ENCODE peak calls at places on chromosomes 2 and 18, in four cellular contexts. V is H9; G is lower lobe of right lung; C is effector memory CD4-positive, alpha-beta T cell. M is an unnamed sample.
A peak's percentile ranks its signal among the peaks of the same experiment; 100 is the strongest.

GRCh38 chr2:147636238-147636887 is 208.5 kb upstream of the ACVR2A start:
- DNase-seq in V (no peak), G (no peak), C (no peak), M (no peak)

GRCh38 chr2:233349005-233349998 is 5.0 kb upstream of the DGKD start:
- DNase-seq in V (no peak), G (peak; percentile 57), C (no peak), M (peak; percentile 93)

GRCh38 chr18:26417190-26417589 is 131.2 kb downstream of the KCTD1 start:
- DNase-seq in V (no peak), G (no peak), C (no peak), M (no peak)

GRCh38 chr2:167943877-167944276 is 303.5 kb downstream of the STK39 start:
- DNase-seq in V (no peak), G (no peak), C (no peak), M (no peak)

GRCh38 chr18:11994346-11994707 is 13.0 kb downstream of the IMPA2 start:
- DNase-seq in V (no peak), G (peak; percentile 61), C (no peak), M (no peak)

GRCh38 chr2:233386382-233387041 is 32.2 kb downstream of the DGKD start:
- DNase-seq in V (no peak), G (no peak), C (no peak), M (no peak)

GRCh38 chr2:178227187-178227586 is 32.9 kb downstream of the OSBPL6 start:
- DNase-seq in V (no peak), G (no peak), C (no peak), M (no peak)

GRCh38 chr2:109558076-109558882 is 55.5 kb downstream of the SEPTIN10 start:
- DNase-seq in V (no peak), G (no peak), C (no peak), M (no peak)

GRCh38 chr18:61901334-61901986 is 8.7 kb upstream of the RNF152 start:
- DNase-seq in V (peak; percentile 79), G (no peak), C (no peak), M (no peak)

GRCh38 chr18:9275890-9276289 is 58.7 kb upstream of the TWSG1 start:
- DNase-seq in V (no peak), G (no peak), C (no peak), M (no peak)

GRCh38 chr18:9273221-9273620 is 61.4 kb upstream of the TWSG1 start:
- DNase-seq in V (no peak), G (no peak), C (no peak), M (no peak)
- H3K27me3 ChIP-seq in V (no peaks in the 10 kb centered on the region), G (no peaks in the 10 kb centered on the region), C (no peaks in the 10 kb centered on the region), M (no peaks in the 10 kb centered on the region)

DNA sequence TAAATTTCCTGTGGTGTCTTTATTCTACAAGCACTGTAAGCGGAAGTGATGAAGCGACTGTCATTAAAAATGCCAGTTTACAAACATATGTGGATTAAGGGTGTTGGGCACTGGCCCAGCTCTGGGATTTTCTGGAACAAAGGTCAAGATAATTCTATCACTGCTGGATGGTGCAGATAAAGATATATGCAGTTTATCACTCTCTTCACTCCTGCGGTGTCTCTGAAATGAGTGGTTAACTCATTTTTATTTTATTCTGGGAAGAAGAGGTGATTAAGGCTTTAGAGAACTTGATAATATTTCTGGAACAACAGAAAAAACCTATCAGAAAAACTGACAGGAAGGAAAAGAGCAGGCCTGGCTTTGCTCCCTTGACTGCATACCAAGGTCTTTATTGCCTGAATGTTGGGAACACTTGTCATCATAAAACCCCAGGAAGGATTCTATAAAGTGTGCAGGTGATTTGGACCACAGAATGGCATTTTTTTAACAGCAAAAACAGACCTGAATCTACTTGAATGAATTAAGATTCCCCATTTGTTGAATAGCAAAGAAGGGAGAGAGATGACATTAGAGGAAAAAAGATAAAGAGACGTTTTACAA is 32.4 kb downstream of the ABCB11 start:
- DNase-seq in V (no peak), G (no peak), C (no peak), M (no peak)
- H3K9me3 ChIP-seq in V (no peaks in the 10 kb centered on the region), G (no peaks in the 10 kb centered on the region), C (no peaks in the 10 kb centered on the region), M (no peaks in the 10 kb centered on the region)

GRCh38 chr2:170365003-170365402 is 187.1 kb downstream of the MYO3B start:
- DNase-seq in V (no peak), G (no peak), C (no peak), M (no peak)
- H3K27me3 ChIP-seq in V (no peaks in the 10 kb centered on the region), G (peaks cover 36% of the 10 kb centered on the region), C (no peaks in the 10 kb centered on the region), M (peaks cover 28% of the 10 kb centered on the region)

DNA sequence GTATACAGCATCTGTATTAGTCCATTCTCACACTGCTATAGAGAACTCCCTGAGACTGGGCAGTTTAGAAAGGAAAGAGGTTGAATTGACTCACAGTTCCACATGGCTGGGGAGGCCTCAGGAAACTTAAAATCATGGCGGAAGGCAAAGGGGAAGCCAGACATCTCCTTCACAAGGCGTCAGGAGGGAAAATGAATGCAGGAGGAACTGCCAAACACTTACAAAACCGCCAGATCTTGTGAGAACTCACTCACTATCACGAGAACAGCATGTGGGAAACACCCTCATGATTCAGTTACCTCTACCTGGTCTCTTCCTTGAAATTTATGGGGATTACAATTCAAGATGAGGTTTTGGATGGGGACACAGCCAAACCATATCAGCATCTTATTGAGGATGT is 25.4 kb downstream of the MAP4K4 start:
- DNase-seq in V (no peak), G (no peak), C (no peak), M (no peak)
- H3K9me3 ChIP-seq in V (no peaks in the 10 kb centered on the region), G (no peaks in the 10 kb centered on the region), C (no peaks in the 10 kb centered on the region), M (no peaks in the 10 kb centered on the region)